ENCODE peak calls at places on chromosomes 16 and 17, in four cellular contexts. M is left lung, V is AG04450, S is esophagus squamous epithelium. Y is an unnamed sample.

GRCh38 chr17:9192010-9192409 is 170.7 kb downstream of the NTN1 start:
- DNase-seq in M (no peak), V (no peak), S (no peak), Y (no peak)

GRCh38 chr16:2483160-2483559 is 8.2 kb downstream of the TBC1D24 start:
- DNase-seq in M (no peak), V (no peak), S (no peak), Y (no peak)

GRCh38 chr17:51873302-51873701 is 285.2 kb downstream of the CA10 start:
- DNase-seq in M (no peak), V (no peak), S (no peak), Y (no peak)

GRCh38 chr16:29899516-29900101 is at the start of gene SEZ6L2:
- DNase-seq in M (peak; percentile 84), V (peak; percentile 65), S (no peak), Y (peak; percentile 85)

GRCh38 chr16:75624921-75625334 is 1.8 kb upstream of the ADAT1 start:
- DNase-seq in M (no peak), V (no peak), S (no peak), Y (no peak)

GRCh38 chr17:52383493-52384100 is 225.1 kb upstream of the CA10 start:
- DNase-seq in M (no peak), V (no peak), S (no peak), Y (peak; percentile 79)

GRCh38 chr17:79695293-79696158 is 35.2 kb upstream of the ENPP7 start:
- DNase-seq in M (no peak), V (no peak), S (no peak), Y (no peak)

GRCh38 chr16:66378739-66379570 is 12.5 kb downstream of the CDH5 start:
- DNase-seq in M (peak; percentile 8), V (no peak), S (no peak), Y (no peak)

GRCh38 chr16:88349153-88349902 is 33.4 kb upstream of the ZNF469 start:
- DNase-seq in M (no peak), V (no peak), S (no peak), Y (no peak)

GRCh38 chr17:27218719-27219488 is 75.0 kb upstream of the WSB1 start:
- DNase-seq in M (no peak), V (no peak), S (no peak), Y (no peak)

GRCh38 chr17:8629371-8630226 is 926 bp downstream of the MYH10 start:
- DNase-seq in M (no peak), V (no peak), S (no peak), Y (no peak)

GRCh38 chr17:4950757-4951204 is at the start of gene ENO3:
- DNase-seq in M (no peak), V (no peak), S (no peak), Y (no peak)

GRCh38 chr17:71023631-71024030 is 854.3 kb downstream of the KCNJ2 start:
- DNase-seq in M (no peak), V (no peak), S (no peak), Y (no peak)

GRCh38 chr16:52227851-52228250 is 319.1 kb downstream of the TOX3 start:
- DNase-seq in M (no peak), V (no peak), S (no peak), Y (no peak)

GRCh38 chr16:75025766-75026165 is 26.9 kb downstream of the ZNRF1 start:
- DNase-seq in M (no peak), V (no peak), S (no peak), Y (no peak)

GRCh38 chr17:55743103-55743679 is 7.7 kb upstream of the PCTP start:
- DNase-seq in M (no peak), V (no peak), S (no peak), Y (no peak)

GRCh38 chr16:71396589-71396988 is 38.1 kb downstream of the CALB2 start:
- DNase-seq in M (no peak), V (no peak), S (no peak), Y (no peak)

Y was measured in iPS DF 6.9.